ENCODE peak calls at places on chromosomes 6 and 20, in four cellular contexts. Q is amygdala, J is left ventricle myocardium inferior, K is NCI-H748 treated with DMSO at 0.1 percent for 48 hours. Z is an unnamed sample.

GRCh38 chr20:32585519-32586127 is 490 bp upstream of the NOL4L start:
- DNase-seq in Q (no peak), J (no peak), K (no peak), Z (no peak)

GRCh38 chr6:130178692-130179091 is 44.1 kb downstream of the SAMD3 start:
- DNase-seq in Q (no peak), J (no peak), K (no peak), Z (no peak)

GRCh38 chr20:38330638-38331037 is 15.6 kb upstream of the LBP start:
- DNase-seq in Q (no peak), J (no peak), K (no peak), Z (no peak)

GRCh38 chr6:39787322-39787721 is 4.9 kb upstream of the DAAM2 start:
- DNase-seq in Q (no peak), J (no peak), K (no peak), Z (no peak)

GRCh38 chr6:113411006-113411405 is 446.1 kb upstream of the MARCKS start:
- DNase-seq in Q (no peak), J (no peak), K (no peak), Z (no peak)

GRCh38 chr6:13796781-13797180 is 17.6 kb downstream of the MCUR1 start:
- DNase-seq in Q (no peak), J (no peak), K (no peak), Z (no peak)

GRCh38 chr6:3159805-3160781 is 2.7 kb upstream of the TUBB2A start:
- DNase-seq in Q (no peak), J (no peak), K (peak), Z (peak)

GRCh38 chr20:32189691-32190607 is 17.6 kb downstream of the PLAGL2 start:
- DNase-seq in Q (peak), J (peak), K (peak), Z (peak)

GRCh38 chr20:58577871-58578615 is 62.8 kb upstream of the APCDD1L start:
- DNase-seq in Q (no peak), J (no peak), K (no peak), Z (no peak)

GRCh38 chr6:109165392-109165964 is 70.2 kb downstream of the CEP57L1 start:
- DNase-seq in Q (no peak), J (no peak), K (peak), Z (no peak)

GRCh38 chr20:4550740-4551139 is 171.0 kb upstream of the PRND start:
- DNase-seq in Q (no peak), J (no peak), K (no peak), Z (no peak)

GRCh38 chr20:63090682-63091571 is 84.2 kb upstream of the BHLHE23 start:
- DNase-seq in Q (no peak), J (peak), K (peak), Z (peak)

GRCh38 chr6:11370191-11371018 is 137.9 kb upstream of the NEDD9 start:
- DNase-seq in Q (no peak), J (no peak), K (no peak), Z (no peak)

GRCh38 chr6:53353624-53354023 is 4.9 kb upstream of the ELOVL5 start:
- DNase-seq in Q (no peak), J (no peak), K (no peak), Z (no peak)

GRCh38 chr20:43015566-43015965 is 174.1 kb downstream of the PTPRT start:
- DNase-seq in Q (no peak), J (no peak), K (no peak), Z (no peak)

GRCh38 chr20:64037498-64038213 is 1.7 kb downstream of the C20orf204 start:
- DNase-seq in Q (no peak), J (no peak), K (no peak), Z (no peak)

Z was measured in lower lobe of right lung.